ENCODE peak calls at places on chromosomes 12 and 14, in four cellular contexts. B is ovary; F is stimulated activated CD8-positive, alpha-beta memory T cell treated with anti-CD3 and anti-CD28 coated beads, Interleukin-4, amount 100 ng/mL, for 4 hours; Y is activated CD4-positive, alpha-beta T cell treated with anti-CD3 and anti-CD28 coated beads for 24 hours. S is an unnamed sample.

GRCh38 chr14:103401223-103402214 is 16.3 kb downstream of the MARK3 start:
- DNase-seq in Y (no peak), F (no peak), B (no peak), S (peak; percentile 73)

GRCh38 chr12:25557830-25558436 is 4.8 kb upstream of the LMNTD1 start:
- DNase-seq in Y (no peak), F (no peak), B (no peak), S (peak; percentile 69)

GRCh38 chr12:88371416-88372183 is 208.7 kb downstream of the KITLG start:
- DNase-seq in B (no peak), F (no peak), Y (no peak), S (peak; percentile 33)

GRCh38 chr12:55675671-55676070 is 32.0 kb downstream of the ITGA7 start:
- DNase-seq in F (no peak), B (no peak), Y (no peak), S (peak; percentile 15)

GRCh38 chr14:38481939-38482678 is 226.2 kb upstream of the CLEC14A start:
- DNase-seq in F (no peak), B (no peak), Y (no peak), S (peak; percentile 18)

GRCh38 chr14:104262515-104263514 is 124.4 kb downstream of the KIF26A start:
- DNase-seq in B (peak; percentile 12), F (no peak), Y (no peak), S (no peak)

GRCh38 chr12:124919646-124920352 is 5.3 kb upstream of the UBC start:
- DNase-seq in Y (no peak), F (no peak), B (peak; percentile 18), S (no peak)

GRCh38 chr12:1595690-1596347 is 1.4 kb upstream of the FBXL14 start:
- DNase-seq in B (no peak), Y (no peak), F (no peak), S (no peak)

GRCh38 chr12:29656762-29657538 is 126.8 kb downstream of the TMTC1 start:
- DNase-seq in F (no peak), Y (no peak), B (no peak), S (no peak)

GRCh38 chr12:7439579-7440505 is 4.1 kb downstream of the CD163L1 start:
- DNase-seq in F (peak; percentile 9), B (no peak), Y (peak; percentile 26), S (peak; percentile 46)

GRCh38 chr12:85057370-85057963 is 21.3 kb downstream of the LRRIQ1 start:
- DNase-seq in Y (no peak), F (no peak), B (no peak), S (peak; percentile 68)

GRCh38 chr12:48001426-48002178 is 2.7 kb downstream of the COL2A1 start:
- DNase-seq in B (no peak), F (no peak), Y (no peak), S (peak; percentile 23)

GRCh38 chr12:112798019-112798760 is 6.6 kb downstream of the RPH3A start:
- DNase-seq in F (no peak), B (no peak), Y (no peak), S (peak; percentile 2)

GRCh38 chr12:105992849-105993740 is 145.7 kb downstream of the NUAK1 start:
- DNase-seq in F (no peak), B (no peak), Y (no peak), S (peak; percentile 69)

GRCh38 chr14:45698462-45699134 is 445.6 kb upstream of the MIS18BP1 start:
- DNase-seq in Y (no peak), F (no peak), B (no peak), S (no peak)

GRCh38 chr12:4648099-4648498 is 752 bp downstream of the AKAP3 start:
- DNase-seq in Y (no peak), F (no peak), B (no peak), S (peak; percentile 9)

GRCh38 chr12:27474344-27474743 is 27.8 kb downstream of the SMCO2 start:
- DNase-seq in B (no peak), Y (no peak), F (no peak), S (peak; percentile 79)

GRCh38 chr14:94321421-94322271 is 1.5 kb downstream of the SERPINA6 start:
- DNase-seq in B (no peak), F (no peak), Y (no peak), S (no peak)

GRCh38 chr14:103518416-103519042 is 4.1 kb downstream of the CKB start:
- DNase-seq in F (no peak), Y (peak; percentile 54), B (peak; percentile 81), S (peak; percentile 49)

GRCh38 chr14:100504372-100505078 is 82.7 kb downstream of the BEGAIN start:
- DNase-seq in F (no peak), B (no peak), Y (no peak), S (peak; percentile 11)

GRCh38 chr14:21197418-21198205 is 41.7 kb upstream of the OR5AU1 start:
- DNase-seq in B (no peak), Y (no peak), F (no peak), S (no peak)

GRCh38 chr12:120972870-120973543 is 5.3 kb upstream of the HNF1A start:
- DNase-seq in B (no peak), F (no peak), Y (no peak), S (no peak)

GRCh38 chr12:19298837-19299605 is 140.3 kb upstream of the AEBP2 start:
- DNase-seq in F (no peak), Y (no peak), B (no peak), S (peak; percentile 32)

GRCh38 chr14:80959448-80960006 is 4.1 kb downstream of the TSHR start:
- DNase-seq in Y (no peak), B (no peak), F (no peak), S (no peak)

GRCh38 chr12:39647383-39647782 is 27.8 kb upstream of the ABCD2 start:
- DNase-seq in Y (no peak), F (no peak), B (no peak), S (no peak)

GRCh38 chr14:99619873-99620834 is 16.1 kb upstream of the CCDC85C start:
- DNase-seq in F (no peak), Y (no peak), B (no peak), S (peak; percentile 42)